ENCODE peak calls at places on chromosomes 11 and 22, in ten cellular contexts. I, S, G, B, A, J, Y, V, Z and N are unnamed samples.

GRCh38 chr11:101363706-101364275 is 220.0 kb downstream of the TRPC6 start:
- DNase-seq in J (no peak), Y (no peak), A (no peak), I (no peak), G (no peak), Z (no peak), V (no peak), S (no peak), B (no peak), N (no peak)

GRCh38 chr11:57288771-57289579 is 35.8 kb downstream of the TNKS1BP1 start:
- DNase-seq in Y (no peak), J (no peak), S (peak; percentile 94), Z (peak; percentile 62), V (no peak), G (peak; percentile 51), B (peak; percentile 74), I (no peak), A (peak; percentile 72), N (peak; percentile 93)

GRCh38 chr22:45296628-45297297 is 12.0 kb downstream of the UPK3A start:
- DNase-seq in V (no peak), S (no peak), A (no peak), Z (no peak), I (no peak), Y (no peak), B (no peak), J (no peak), G (no peak), N (no peak)

GRCh38 chr11:113577356-113578163 is 102.4 kb upstream of the DRD2 start:
- DNase-seq in G (no peak), Y (no peak), A (no peak), B (no peak), I (no peak), S (no peak), V (no peak), Z (no peak), J (no peak), N (no peak)

GRCh38 chr11:12556788-12557384 is 117.3 kb upstream of the TEAD1 start:
- DNase-seq in Y (peak; percentile 82), B (peak; percentile 66), J (peak; percentile 71), A (peak; percentile 36), Z (peak; percentile 97), S (peak; percentile 69), G (no peak), I (no peak), V (peak; percentile 12), N (peak; percentile 81)

GRCh38 chr11:2577071-2578005 is 122.5 kb downstream of the KCNQ1OT1 start:
- DNase-seq in G (peak; percentile 43), Y (peak; percentile 11), V (no peak), S (no peak), J (peak; percentile 46), Z (no peak), A (peak; percentile 61), I (no peak), B (no peak), N (no peak)

GRCh38 chr22:23532756-23533155 is 47.3 kb downstream of the IGLL1 start:
- DNase-seq in I (no peak), G (no peak), B (no peak), Z (no peak), V (no peak), J (no peak), Y (no peak), S (no peak), A (no peak), N (no peak)

GRCh38 chr11:17719940-17720795 is 797 bp downstream of the MYOD1 start:
- DNase-seq in G (no peak), A (no peak), S (peak; percentile 15), I (no peak), B (peak; percentile 89), J (peak; percentile 83), V (no peak), Z (no peak), Y (no peak), N (no peak)

GRCh38 chr11:121476379-121477032 is 23.7 kb upstream of the SORL1-AS1 start:
- DNase-seq in Z (no peak), A (no peak), J (no peak), S (no peak), I (no peak), B (no peak), Y (no peak), G (peak; percentile 38), V (no peak), N (no peak)

GRCh38 chr11:121479355-121479754 is 26.6 kb upstream of the SORL1-AS1 start:
- DNase-seq in Y (no peak), A (no peak), Z (no peak), I (no peak), J (no peak), G (no peak), S (no peak), B (peak; percentile 69), V (no peak), N (no peak)

GRCh38 chr11:121479839-121480238 is 27.1 kb upstream of the SORL1-AS1 start:
- DNase-seq in G (no peak), Z (no peak), J (no peak), B (no peak), A (no peak), S (no peak), V (no peak), I (no peak), Y (no peak), N (no peak)

GRCh38 chr11:121478226-121478894 is 25.6 kb upstream of the SORL1-AS1 start:
- DNase-seq in S (no peak), V (no peak), G (peak; percentile 62), Y (no peak), A (no peak), J (no peak), B (no peak), I (no peak), Z (no peak), N (no peak)

GRCh38 chr11:121478895-121479281 is 26.1 kb upstream of the SORL1-AS1 start:
- DNase-seq in G (no peak), J (no peak), B (peak; percentile 28), A (no peak), Y (no peak), S (peak; percentile 12), Z (no peak), I (no peak), V (no peak), N (no peak)
- H3K36me3 ChIP-seq in G (no peaks in the 10 kb centered on the region), J (no peaks in the 10 kb centered on the region), B (no peaks in the 10 kb centered on the region), A (no peaks in the 10 kb centered on the region), Y (no peaks in the 10 kb centered on the region), S (no peaks in the 10 kb centered on the region), Z (no peaks in the 10 kb centered on the region), I (no peaks in the 10 kb centered on the region), V (no peaks in the 10 kb centered on the region), N (no peaks in the 10 kb centered on the region)

GRCh38 chr11:72702096-72702495 is 27.9 kb upstream of the PDE2A start:
- DNase-seq in A (no peak), S (no peak), Z (no peak), B (no peak), V (no peak), Y (peak; percentile 39), G (no peak), J (no peak), I (no peak), N (no peak)
- H3K36me3 ChIP-seq in A (peaks cover 17% of the 10 kb centered on the region), S (peaks cover 51% of the 10 kb centered on the region), Z (peaks cover 13% of the 10 kb centered on the region), B (no peaks in the 10 kb centered on the region), V (peaks cover 2% of the 10 kb centered on the region), Y (peaks cover 93% of the 10 kb centered on the region), G (peaks cover 5% of the 10 kb centered on the region), J (peaks cover 81% of the 10 kb centered on the region), I (peaks cover 86% of the 10 kb centered on the region), N (peaks cover 59% of the 10 kb centered on the region)

GRCh38 chr22:40477683-40478348 is 107.4 kb downstream of the SGSM3 start:
- DNase-seq in B (no peak), Z (no peak), G (no peak), A (no peak), V (no peak), Y (no peak), J (no peak), S (no peak), I (no peak), N (no peak)

GRCh38 chr22:40478456-40479125 is 108.2 kb downstream of the SGSM3 start:
- DNase-seq in V (no peak), B (no peak), A (no peak), S (no peak), G (no peak), I (no peak), Y (no peak), J (no peak), Z (no peak), N (no peak)

GRCh38 chr22:40479887-40480538 is 109.6 kb downstream of the SGSM3 start:
- DNase-seq in Z (peak; percentile 56), A (no peak), I (no peak), B (no peak), S (no peak), J (no peak), V (no peak), Y (no peak), G (no peak), N (no peak)

GRCh38 chr22:40480996-40481395 is 110.6 kb downstream of the SGSM3 start:
- DNase-seq in J (no peak), B (no peak), I (no peak), A (no peak), Z (no peak), Y (no peak), V (no peak), G (no peak), S (peak; percentile 57), N (no peak)

DNA sequence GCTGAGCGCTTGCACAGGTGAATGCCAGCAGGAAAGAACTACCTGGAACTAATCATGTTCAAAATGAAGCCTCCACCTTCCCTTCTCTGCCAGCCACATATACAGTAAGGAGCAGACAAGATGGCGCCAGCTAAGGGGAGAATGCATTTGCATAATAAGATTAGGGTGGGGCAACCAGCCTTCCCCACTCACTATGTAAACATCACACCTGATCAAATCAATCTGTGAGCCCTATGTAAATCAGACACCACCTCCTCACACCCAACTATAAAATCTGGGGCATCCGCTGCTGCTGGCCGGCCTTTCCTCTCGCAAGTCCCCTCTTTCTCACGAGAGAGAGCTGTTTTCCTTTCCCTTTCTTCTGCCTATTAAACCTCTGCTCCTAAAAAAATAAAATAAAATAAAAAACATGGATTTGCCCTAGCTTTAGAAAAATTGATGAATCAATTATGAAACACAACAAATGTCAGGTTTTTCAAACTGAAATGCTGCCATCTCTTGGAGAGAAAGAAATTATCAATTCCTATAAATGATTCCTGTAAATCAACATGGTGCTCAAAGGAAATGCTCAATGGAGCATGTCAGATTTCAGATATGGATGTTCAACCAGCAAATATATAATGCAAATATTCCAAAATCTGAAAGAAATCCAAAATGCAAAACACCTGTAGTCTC is 108.9 kb downstream of the SGSM3 start:
- DNase-seq in Y (no peak), V (no peak), I (no peak), A (no peak), S (no peak), J (no peak), B (no peak), Z (no peak), G (no peak), N (no peak)
- H3K36me3 ChIP-seq in Y (peaks cover 6% of the 10 kb centered on the region), V (no peaks in the 10 kb centered on the region), I (no peaks in the 10 kb centered on the region), A (no peaks in the 10 kb centered on the region), S (peaks cover 2% of the 10 kb centered on the region), J (no peaks in the 10 kb centered on the region), B (no peaks in the 10 kb centered on the region), Z (no peaks in the 10 kb centered on the region), G (no peaks in the 10 kb centered on the region), N (no peaks in the 10 kb centered on the region)

GRCh38 chr22:36305813-36306212 is 52.9 kb downstream of the APOL1 start:
- DNase-seq in Y (no peak), G (no peak), A (no peak), I (no peak), B (no peak), Z (no peak), S (no peak), J (no peak), V (no peak), N (no peak)

GRCh38 chr22:36304429-36304828 is 51.5 kb downstream of the APOL1 start:
- DNase-seq in S (peak; percentile 64), G (no peak), V (no peak), Y (no peak), J (no peak), Z (no peak), I (no peak), B (no peak), A (no peak), N (no peak)

GRCh38 chr22:36303874-36304273 is 50.9 kb downstream of the APOL1 start:
- DNase-seq in Y (no peak), Z (no peak), A (peak; percentile 64), I (no peak), J (no peak), V (no peak), B (no peak), S (no peak), G (no peak), N (no peak)

GRCh38 chr22:36308880-36309279 is 55.9 kb downstream of the APOL1 start:
- DNase-seq in Y (no peak), J (no peak), Z (no peak), B (no peak), A (no peak), V (no peak), I (no peak), G (no peak), S (no peak), N (no peak)

DNA sequence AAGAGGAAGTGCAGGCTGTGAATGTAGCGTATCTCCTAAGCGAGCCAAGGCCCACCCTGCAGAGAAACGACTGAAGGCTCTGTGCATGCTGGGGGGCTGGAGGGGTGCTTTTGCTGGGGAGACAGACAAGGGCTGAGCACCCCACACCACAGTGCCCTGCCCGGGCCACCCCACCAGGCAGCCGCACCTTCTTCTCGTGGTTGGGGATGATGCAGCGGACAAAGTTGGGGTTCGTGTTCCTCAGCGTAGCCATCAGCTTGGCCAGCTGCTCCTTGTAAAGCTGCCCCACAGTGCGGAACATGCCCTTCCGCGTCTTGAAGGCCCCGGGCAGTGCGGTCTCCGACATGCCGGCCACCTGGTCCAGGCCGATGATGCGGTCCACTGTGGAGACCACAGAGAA is 53.3 kb downstream of the APOL1 start:
- DNase-seq in I (no peak), A (no peak), V (no peak), B (no peak), G (no peak), J (no peak), Z (no peak), S (no peak), Y (no peak), N (no peak)
- H3K36me3 ChIP-seq in I (peaks cover 77% of the 10 kb centered on the region), A (peaks cover 77% of the 10 kb centered on the region), V (peaks cover 53% of the 10 kb centered on the region), B (no peaks in the 10 kb centered on the region), G (peaks cover 6% of the 10 kb centered on the region), J (peaks cover 100% of the 10 kb centered on the region), Z (peaks cover 77% of the 10 kb centered on the region), S (peaks cover 81% of the 10 kb centered on the region), Y (peaks cover 100% of the 10 kb centered on the region), N (peaks cover 99% of the 10 kb centered on the region)